ENCODE peak calls at places on chromosome 16, in seven cellular contexts. T is left lung, H is GM23338, P is fibroblast of the aortic adventitia, C is fibroblast of lung, M is cardiac muscle cell, E is fibroblast of pulmonary artery. K is an unnamed sample.

GRCh38 chr16:67504190-67505021 is 21.1 kb upstream of the AGRP start:
- DNase-seq in C (no peak), P (peak; percentile 40), T (peak; percentile 81), M (no peak), H (no peak), E (no peak), K (no peak)

GRCh38 chr16:4005281-4005680 is 111.0 kb downstream of the ADCY9 start:
- DNase-seq in C (no peak), T (no peak), M (no peak), E (no peak), P (no peak), H (no peak), K (no peak)

GRCh38 chr16:9612267-9612666 is 520.8 kb downstream of the HAPSTR1 start:
- DNase-seq in P (no peak), H (no peak), E (no peak), T (no peak), M (no peak), C (no peak), K (no peak)

GRCh38 chr16:69894675-69895074 is 56.5 kb upstream of the CLEC18A start:
- DNase-seq in P (no peak), H (no peak), C (no peak), M (peak; percentile 62), T (no peak), E (no peak), K (no peak)

GRCh38 chr16:89187337-89188063 is 12.8 kb downstream of the SLC22A31 start:
- DNase-seq in T (peak; percentile 31), P (peak; percentile 20), C (peak; percentile 22), H (no peak), E (peak; percentile 38), M (peak; percentile 33), K (peak; percentile 44)

GRCh38 chr16:67278773-67279295 is 498 bp upstream of the PLEKHG4 start:
- DNase-seq in M (no peak), T (no peak), H (peak; percentile 26), E (no peak), C (no peak), P (no peak), K (no peak)

GRCh38 chr16:57213462-57213861 is 27.3 kb downstream of the RSPRY1 start:
- DNase-seq in H (no peak), C (no peak), T (no peak), M (no peak), E (no peak), P (no peak), K (no peak)

GRCh38 chr16:29818082-29818481 is 2.1 kb downstream of the PAGR1 start:
- DNase-seq in M (no peak), C (no peak), P (no peak), E (no peak), T (no peak), H (no peak), K (no peak)

GRCh38 chr16:88531931-88532433 is 38.2 kb upstream of the ZC3H18 start:
- DNase-seq in T (no peak), M (no peak), H (no peak), C (no peak), P (no peak), E (no peak), K (peak; percentile 3)

GRCh38 chr16:1261131-1261917 is 5.5 kb downstream of the TPSD1 start:
- DNase-seq in C (no peak), H (peak; percentile 68), E (no peak), T (no peak), M (no peak), P (no peak), K (no peak)

GRCh38 chr16:1300664-1301476 is 8.6 kb upstream of the UBE2I start:
- DNase-seq in H (peak; percentile 78), P (peak; percentile 32), M (peak; percentile 81), C (peak; percentile 18), T (peak; percentile 67), E (peak; percentile 54), K (peak; percentile 85)

GRCh38 chr16:77332792-77333191 is 102.0 kb downstream of the ADAMTS18 start:
- DNase-seq in M (no peak), C (no peak), P (no peak), E (peak; percentile 49), T (no peak), H (no peak), K (no peak)

GRCh38 chr16:70432800-70433455 is 6.0 kb downstream of the ST3GAL2 start:
- DNase-seq in E (peak; percentile 49), C (peak; percentile 17), P (peak; percentile 39), T (peak; percentile 58), H (no peak), M (peak; percentile 54), K (no peak)

GRCh38 chr16:71520550-71520949 is 5.7 kb upstream of the CHST4 start:
- DNase-seq in P (no peak), H (no peak), E (no peak), C (no peak), T (no peak), M (no peak), K (no peak)

GRCh38 chr16:2520784-2521577 is 810 bp downstream of the AMDHD2 start:
- DNase-seq in H (peak; percentile 60), E (no peak), C (no peak), P (no peak), M (no peak), T (no peak), K (peak; percentile 42)

GRCh38 chr16:17339764-17340541 is 130.8 kb downstream of the XYLT1 start:
- DNase-seq in H (no peak), C (peak; percentile 34), M (peak; percentile 22), P (no peak), T (no peak), E (no peak), K (no peak)

GRCh38 chr16:27169511-27170071 is 33.7 kb upstream of the KDM8 start:
- DNase-seq in E (peak; percentile 81), H (peak; percentile 31), P (peak; percentile 94), M (no peak), T (peak; percentile 41), C (peak; percentile 69), K (no peak)
- TF ChIP-seq CTCF in E (peak; percentile 27), H (no peak), P (peak; percentile 31), M (peak; percentile 35), T (no peak), C (no peak), K (no peak)

GRCh38 chr16:84667600-84668309 is 19.4 kb downstream of the KLHL36 start:
- DNase-seq in P (no peak), H (no peak), M (no peak), E (no peak), T (no peak), C (no peak), K (no peak)
- TF ChIP-seq CTCF in P (no peak), H (no peak), M (no peak), E (no peak), T (no peak), C (no peak), K (no peak)

GRCh38 chr16:81940781-81941560 is 70.3 kb downstream of the SDR42E1 start:
- DNase-seq in C (peak; percentile 73), T (no peak), E (peak; percentile 78), P (peak; percentile 69), M (peak; percentile 23), H (peak; percentile 52), K (no peak)
- TF ChIP-seq CTCF in C (peak; percentile 35), T (peak; percentile 32), E (peak; percentile 61), P (peak; percentile 41), M (peak; percentile 54), H (peak; percentile 76), K (peak; percentile 36)

GRCh38 chr16:81633147-81633619 is 145.9 kb upstream of the PLCG2 start:
- DNase-seq in C (no peak), E (no peak), T (no peak), M (no peak), H (peak; percentile 76), P (no peak), K (no peak)
- TF ChIP-seq CTCF in C (no peak), E (no peak), T (no peak), M (no peak), H (peak; percentile 56), P (no peak), K (peak; percentile 29)

DNA sequence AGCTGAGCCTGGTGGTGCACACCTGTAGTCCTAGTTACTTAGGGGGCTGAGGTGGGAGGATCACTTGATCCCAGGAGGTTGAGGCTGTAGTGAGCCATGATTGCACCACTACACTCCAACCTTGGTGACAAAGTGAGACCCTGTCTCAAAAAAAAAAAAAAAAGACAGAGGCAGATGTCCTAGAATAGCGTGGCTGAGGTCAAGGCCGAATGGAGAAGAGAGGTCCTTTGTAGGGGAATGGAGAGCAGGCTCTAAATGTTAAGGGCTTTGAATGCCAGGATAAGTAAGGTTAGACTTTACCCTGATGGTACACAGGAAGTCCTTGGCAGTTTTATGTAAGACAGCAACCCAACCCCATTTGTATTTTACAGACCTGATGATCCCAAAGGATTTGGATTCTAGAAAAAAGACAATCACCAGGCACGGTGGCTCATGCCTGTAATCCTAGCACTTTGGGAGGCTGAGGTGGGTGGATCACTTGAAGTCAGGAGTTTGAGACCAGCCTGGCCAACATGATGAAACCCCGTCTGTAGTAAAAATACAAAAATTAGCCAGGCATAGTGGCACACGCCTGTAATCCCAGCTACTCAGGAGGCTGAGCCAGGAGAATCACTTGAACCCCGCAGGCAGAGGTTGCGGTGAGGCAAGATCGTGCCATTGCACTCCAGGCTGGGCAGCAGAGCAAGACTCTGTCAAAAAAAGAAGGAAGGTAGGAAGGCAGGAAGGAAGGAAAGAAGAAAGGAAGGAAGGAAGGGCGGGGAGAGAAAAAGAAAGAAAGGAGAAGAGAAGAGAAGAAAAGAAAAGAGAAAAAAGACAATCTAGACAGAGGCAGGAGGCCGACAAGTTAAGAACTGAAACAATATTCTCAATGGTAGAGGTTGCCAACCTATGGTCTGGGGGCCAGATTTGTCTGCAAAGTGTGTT is 2.1 kb upstream of the SBK1 start:
- DNase-seq in M (no peak), T (no peak), C (no peak), P (no peak), E (no peak), H (no peak), K (no peak)
- TF ChIP-seq CTCF in M (no peak), T (no peak), C (no peak), P (no peak), E (no peak), H (no peak), K (no peak)

DNA sequence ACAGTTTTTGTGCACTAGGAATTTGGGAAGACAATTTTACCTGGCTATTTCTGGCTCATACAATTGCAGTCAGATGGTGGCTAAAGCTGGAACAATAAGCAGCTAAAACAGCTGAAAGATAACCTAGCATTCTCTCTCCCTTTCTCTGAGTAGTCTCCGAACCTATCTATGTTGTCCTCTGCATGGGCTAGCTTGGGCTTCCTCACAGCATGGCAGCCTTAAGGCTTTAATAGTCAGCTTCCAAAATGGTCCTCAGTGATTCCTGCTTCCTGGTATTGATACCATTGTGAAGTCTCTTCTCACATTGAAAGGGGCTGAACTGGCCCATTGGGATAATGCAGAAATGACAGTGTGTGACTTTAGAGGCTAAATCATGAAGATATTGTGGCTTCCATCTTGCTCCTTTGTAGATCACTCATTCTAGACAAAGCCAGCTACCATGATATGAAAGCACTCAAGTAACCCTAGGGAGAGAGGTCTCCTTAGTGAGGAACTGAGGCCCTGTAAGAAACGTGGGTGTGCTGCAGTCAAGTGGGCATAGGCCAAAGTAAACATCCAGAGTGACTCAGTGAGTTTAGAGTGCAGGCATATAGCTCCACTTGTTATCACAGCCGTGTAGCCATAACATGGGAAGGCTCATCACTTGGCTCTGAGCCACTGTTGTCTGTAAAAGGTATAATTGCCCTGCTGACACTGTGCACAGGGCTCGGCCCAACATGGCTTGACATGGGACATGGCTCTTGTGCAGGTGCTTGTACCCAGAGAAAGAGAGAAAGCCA is 5.5 kb upstream of the VKORC1 start:
- DNase-seq in C (peak; percentile 21), M (no peak), T (no peak), E (peak; percentile 30), P (peak; percentile 30), H (no peak), K (no peak)
- TF ChIP-seq CTCF in C (no peak), M (no peak), T (no peak), E (no peak), P (no peak), H (no peak), K (no peak)

GRCh38 chr16:24318670-24319069 is 62.5 kb downstream of the CACNG3 start:
- DNase-seq in C (no peak), T (no peak), H (peak; percentile 71), E (no peak), P (no peak), M (no peak), K (no peak)
- TF ChIP-seq CTCF in C (no peak), T (no peak), H (peak; percentile 63), E (no peak), P (no peak), M (no peak), K (no peak)

K was measured in nephron progenitor cell.